ENCODE peak calls at places on chromosomes 16 and 17, in six cellular contexts. R, H, J, D, L and K are unnamed samples.

GRCh38 chr17:32258383-32259121 is 7.1 kb upstream of the RHBDL3 start:
- DNase-seq in H (no peak), J (no peak), R (no peak), L (no peak), D (no peak), K (no peak)

GRCh38 chr17:46178550-46179198 is 14.6 kb downstream of the KANSL1 start:
- DNase-seq in L (no peak), H (no peak), J (no peak), R (no peak), D (no peak), K (no peak)

GRCh38 chr17:39000021-39000601 is 32.9 kb upstream of the FBXO47 start:
- DNase-seq in L (no peak), J (no peak), R (no peak), D (no peak), H (no peak), K (no peak)

GRCh38 chr17:31654936-31655335 is 204.1 kb downstream of the COPRS start:
- DNase-seq in L (no peak), J (no peak), H (no peak), D (no peak), R (no peak), K (no peak)

GRCh38 chr17:67970783-67971182 is 25.5 kb downstream of the C17orf58 start:
- DNase-seq in H (no peak), L (no peak), D (no peak), J (no peak), R (no peak), K (no peak)

GRCh38 chr16:66476328-66477027 is 49.4 kb downstream of the BEAN1 start:
- DNase-seq in R (no peak), J (no peak), H (no peak), L (no peak), D (peak), K (no peak)

GRCh38 chr17:2883544-2884203 is 87.4 kb downstream of the RAP1GAP2 start:
- DNase-seq in L (no peak), R (no peak), D (no peak), H (peak), J (no peak), K (no peak)

GRCh38 chr17:34201767-34202166 is 53.3 kb upstream of the CCL2 start:
- DNase-seq in R (no peak), D (no peak), L (no peak), H (no peak), J (no peak), K (no peak)

GRCh38 chr17:59527931-59528330 is 37.5 kb upstream of the DHX40 start:
- DNase-seq in J (no peak), H (no peak), D (no peak), R (no peak), L (no peak), K (no peak)

GRCh38 chr17:38706625-38707298 is 1.7 kb downstream of the MLLT6 start:
- DNase-seq in H (no peak), L (no peak), D (peak), J (peak), R (no peak), K (peak)

GRCh38 chr17:76174072-76174471 is 33.0 kb upstream of the FOXJ1 start:
- DNase-seq in L (no peak), D (no peak), J (no peak), R (no peak), H (no peak), K (no peak)

GRCh38 chr17:57462007-57462579 is 205.8 kb downstream of the MSI2 start:
- DNase-seq in R (no peak), J (no peak), H (no peak), D (no peak), L (no peak), K (no peak)